ENCODE peak calls at places on chromosomes 12 and 14, in five cellular contexts. J, M, A, E and I are unnamed samples.

GRCh38 chr12:54207539-54208267 is 18.9 kb upstream of the SMUG1 start:
- DNase-seq in M (peak), E (peak), J (peak), A (peak), I (no peak)

GRCh38 chr14:68417007-68417659 is 375.7 kb downstream of the ZFP36L1 start:
- DNase-seq in E (no peak), J (no peak), A (no peak), M (no peak), I (no peak)

GRCh38 chr12:93767524-93767863 is 90.3 kb downstream of the CRADD start:
- DNase-seq in A (no peak), E (no peak), J (no peak), M (no peak), I (no peak)

GRCh38 chr14:44798386-44799242 is 163.1 kb downstream of the KLHL28 start:
- DNase-seq in E (no peak), M (no peak), J (no peak), A (no peak), I (no peak)

GRCh38 chr12:55681142-55682077 is 26.3 kb downstream of the ITGA7 start:
- DNase-seq in M (peak), E (peak), A (peak), J (no peak), I (peak)

GRCh38 chr14:39268393-39268792 is 34.7 kb downstream of the MIA2 start:
- DNase-seq in A (no peak), M (peak), J (no peak), E (no peak), I (peak)

GRCh38 chr12:108371801-108372344 is 32.8 kb upstream of the CMKLR1 start:
- DNase-seq in J (no peak), M (peak), A (no peak), E (no peak), I (no peak)

GRCh38 chr14:49940805-49941421 is 48.0 kb downstream of the ARF6 start:
- DNase-seq in E (no peak), A (no peak), M (peak), J (no peak), I (no peak)

GRCh38 chr12:108390495-108391203 is 51.5 kb upstream of the CMKLR1 start:
- DNase-seq in M (no peak), A (no peak), E (no peak), J (no peak), I (no peak)

GRCh38 chr14:92847220-92848148 is 53.4 kb downstream of the GOLGA5 start:
- DNase-seq in E (no peak), J (no peak), M (no peak), A (no peak), I (no peak)

GRCh38 chr12:106274012-106274411 is 26.2 kb upstream of the CKAP4 start:
- DNase-seq in M (no peak), A (no peak), E (no peak), J (no peak), I (no peak)

GRCh38 chr12:2813573-2814185 is 1.2 kb downstream of the ITFG2 start:
- DNase-seq in A (no peak), M (peak), J (peak), E (no peak), I (no peak)

GRCh38 chr12:107105410-107105703 is 12.0 kb upstream of the CRY1 start:
- DNase-seq in M (no peak), J (no peak), E (no peak), A (no peak), I (no peak)

GRCh38 chr14:77044776-77045569 is 16.5 kb upstream of the IRF2BPL start:
- DNase-seq in M (peak), E (peak), J (no peak), A (no peak), I (no peak)

GRCh38 chr12:52920937-52921336 is 16.1 kb upstream of the KRT8 start:
- DNase-seq in A (no peak), E (no peak), M (peak), J (no peak), I (no peak)

GRCh38 chr14:100653409-100653808 is 66.2 kb upstream of the BEGAIN start:
- DNase-seq in E (no peak), M (no peak), J (peak), A (no peak), I (no peak)

GRCh38 chr12:124098887-124099286 is 125.9 kb downstream of the ZNF664 start:
- DNase-seq in J (no peak), E (no peak), M (no peak), A (no peak), I (no peak)

GRCh38 chr12:52238916-52239649 is 6.0 kb downstream of the KRT7 start:
- DNase-seq in J (no peak), A (no peak), E (no peak), M (no peak), I (no peak)

GRCh38 chr14:53491256-53491905 is 338.3 kb upstream of the DDHD1 start:
- DNase-seq in J (no peak), A (no peak), M (peak), E (no peak), I (peak)

GRCh38 chr14:103067231-103067954 is 10.0 kb upstream of the CDC42BPB start:
- DNase-seq in E (no peak), J (no peak), M (peak), A (no peak), I (no peak)

GRCh38 chr12:101772019-101772774 is 32.9 kb upstream of the SYCP3 start:
- DNase-seq in E (no peak), A (no peak), J (no peak), M (no peak), I (no peak)

GRCh38 chr14:97408937-97409860 is 612.0 kb downstream of the VRK1 start:
- DNase-seq in A (no peak), J (no peak), E (no peak), M (no peak), I (no peak)

GRCh38 chr12:131608740-131609665 is 101.9 kb upstream of the SFSWAP start:
- DNase-seq in J (peak), M (peak), A (peak), E (peak), I (no peak)

GRCh38 chr12:47882796-47883546 is 21.8 kb downstream of the VDR start:
- DNase-seq in J (no peak), M (peak), A (peak), E (no peak), I (no peak)

GRCh38 chr14:52906141-52906601 is 44.7 kb downstream of the FERMT2 start:
- DNase-seq in J (no peak), E (no peak), M (peak), A (no peak), I (peak)

GRCh38 chr12:94714378-94714777 is 64.0 kb upstream of the TMCC3 start:
- DNase-seq in J (no peak), E (no peak), A (no peak), M (peak), I (no peak)

GRCh38 chr12:108377260-108377659 is 38.1 kb upstream of the CMKLR1 start:
- DNase-seq in A (no peak), J (no peak), E (no peak), M (no peak), I (no peak)

GRCh38 chr12:115998119-115998633 is 279.3 kb downstream of the MED13L start:
- DNase-seq in J (no peak), E (no peak), A (peak), M (peak), I (no peak)

GRCh38 chr14:50335989-50336391 is 23.9 kb downstream of the DMAC2L start:
- DNase-seq in J (no peak), E (peak), M (peak), A (peak), I (no peak)

GRCh38 chr14:66117600-66117999 is 368.6 kb upstream of the CCDC196 start:
- DNase-seq in A (no peak), M (peak), E (no peak), J (no peak), I (peak)